ENCODE peak calls at places on chromosomes 12 and 14, in five cellular contexts. R is left ventricle myocardium inferior, S is tibial nerve, H is pancreas, T is upper lobe of right lung. I is an unnamed sample.
A peak's percentile ranks its signal among the peaks of the same experiment; 100 is the strongest.

GRCh38 chr12:105214141-105214540 is 21.8 kb downstream of the APPL2 start:
- DNase-seq in R (no peak), T (no peak), H (no peak), S (no peak), I (no peak)

GRCh38 chr14:87994974-87995373 is 2.0 kb upstream of the GALC start:
- DNase-seq in H (no peak), T (no peak), R (no peak), S (no peak), I (no peak)

GRCh38 chr14:93100098-93100497 is 15.6 kb downstream of the ITPK1 start:
- DNase-seq in H (no peak), R (no peak), S (no peak), T (no peak), I (no peak)

GRCh38 chr12:58841058-58841798 is 79.1 kb downstream of the LRIG3 start:
- DNase-seq in T (peak; percentile 73), R (peak; percentile 24), S (no peak), H (no peak), I (no peak)

GRCh38 chr12:49277466-49277865 is 12.6 kb downstream of the TUBA1C start:
- DNase-seq in R (no peak), H (no peak), S (no peak), T (no peak), I (no peak)

GRCh38 chr12:1171657-1172056 is 180.6 kb downstream of the ERC1 start:
- DNase-seq in T (no peak), H (no peak), S (no peak), R (no peak), I (peak; percentile 85)

GRCh38 chr12:19764408-19764807 is 325.1 kb downstream of the AEBP2 start:
- DNase-seq in T (no peak), H (no peak), S (no peak), R (no peak), I (no peak)

GRCh38 chr14:88597601-88598000 is 34.8 kb downstream of the ZC3H14 start:
- DNase-seq in S (no peak), T (no peak), H (no peak), R (no peak), I (no peak)

GRCh38 chr12:72346331-72346944 is 74.3 kb downstream of the TRHDE start:
- DNase-seq in S (peak; percentile 21), R (no peak), T (no peak), H (peak; percentile 83), I (peak; percentile 95)

GRCh38 chr12:119829439-119829838 is 47.7 kb downstream of the CIT start:
- DNase-seq in T (no peak), S (no peak), R (no peak), H (no peak), I (no peak)

GRCh38 chr14:100155049-100155621 is 4.3 kb downstream of the DEGS2 start:
- DNase-seq in S (no peak), H (no peak), R (no peak), T (no peak), I (peak; percentile 48)

GRCh38 chr12:128698573-128698972 is 125.2 kb downstream of the SLC15A4 start:
- DNase-seq in H (no peak), T (no peak), S (no peak), R (no peak), I (no peak)

GRCh38 chr12:12441051-12441807 is 84.4 kb downstream of the BORCS5 start:
- DNase-seq in S (no peak), H (no peak), R (no peak), T (no peak), I (no peak)

GRCh38 chr12:6626654-6627283 is 9.0 kb downstream of the LPAR5 start:
- DNase-seq in T (no peak), R (no peak), S (no peak), H (no peak), I (no peak)

GRCh38 chr12:117098361-117099217 is 627 bp downstream of the TESC start:
- DNase-seq in H (peak; percentile 84), T (peak; percentile 65), S (no peak), R (no peak), I (no peak)

GRCh38 chr14:32306549-32306948 is 22.5 kb upstream of the AKAP6 start:
- DNase-seq in H (no peak), R (no peak), T (no peak), S (no peak), I (no peak)

GRCh38 chr14:61281186-61281676 is at the start of gene TMEM30B:
- DNase-seq in T (peak; percentile 95), S (no peak), R (no peak), H (peak; percentile 95), I (no peak)

GRCh38 chr12:126093911-126094310 is 1028.7 kb downstream of the AACS start:
- DNase-seq in T (no peak), S (no peak), H (peak; percentile 14), R (no peak), I (peak; percentile 63)

GRCh38 chr14:21071225-21072041 is 1.3 kb downstream of the ARHGEF40 start:
- DNase-seq in H (peak; percentile 73), S (peak; percentile 70), R (peak; percentile 91), T (peak; percentile 87), I (peak; percentile 98)

GRCh38 chr12:57299514-57300016 is 48.6 kb upstream of the STAC3 start:
- DNase-seq in T (no peak), S (no peak), H (no peak), R (no peak), I (no peak)

GRCh38 chr14:93047661-93048060 is 68.1 kb downstream of the ITPK1 start:
- DNase-seq in T (no peak), R (peak; percentile 5), S (no peak), H (no peak), I (no peak)

GRCh38 chr12:4960030-4960429 is 50.3 kb downstream of the KCNA1 start:
- DNase-seq in R (peak; percentile 32), H (no peak), T (no peak), S (no peak), I (peak; percentile 37)

GRCh38 chr14:79596531-79596930 is 614.8 kb downstream of the DIO2 start:
- DNase-seq in T (no peak), H (no peak), S (no peak), R (no peak), I (no peak)

GRCh38 chr12:123050331-123050809 is 69.9 kb downstream of the ARL6IP4 start:
- DNase-seq in H (no peak), T (no peak), R (peak; percentile 52), S (no peak), I (no peak)

GRCh38 chr12:45348986-45349385 is 133.1 kb downstream of the ANO6 start:
- DNase-seq in S (no peak), H (no peak), R (no peak), T (no peak), I (no peak)

GRCh38 chr12:28872654-28873268 is 276.3 kb upstream of the FAR2 start:
- DNase-seq in S (no peak), T (no peak), H (peak; percentile 58), R (no peak), I (peak; percentile 68)

GRCh38 chr14:38867561-38868150 is 235.4 kb downstream of the SEC23A start:
- DNase-seq in S (peak; percentile 65), H (peak; percentile 73), R (peak; percentile 41), T (peak; percentile 66), I (peak; percentile 90)

GRCh38 chr12:6768385-6769002 is 2.3 kb downstream of the PTMS start:
- DNase-seq in T (no peak), H (no peak), S (no peak), R (no peak), I (peak; percentile 33)

GRCh38 chr14:22973217-22974032 is 8.9 kb downstream of the AJUBA start:
- DNase-seq in S (no peak), H (peak; percentile 61), R (no peak), T (no peak), I (peak; percentile 78)

GRCh38 chr12:125128806-125129571 is 63.8 kb downstream of the AACS start:
- DNase-seq in R (no peak), S (no peak), H (no peak), T (no peak), I (no peak)

GRCh38 chr12:123108682-123109066 is 42.2 kb downstream of the PITPNM2 start:
- DNase-seq in S (no peak), H (no peak), R (no peak), T (no peak), I (no peak)

GRCh38 chr12:108609535-108610335 is 11.9 kb upstream of the TMEM119 start:
- DNase-seq in S (peak; percentile 68), H (no peak), T (no peak), R (peak; percentile 81), I (peak; percentile 44)

GRCh38 chr14:89955022-89955414 is 488 bp upstream of the EFCAB11 start:
- DNase-seq in S (no peak), R (no peak), T (no peak), H (no peak), I (no peak)

GRCh38 chr12:100827901-100828520 is 33.4 kb downstream of the ANO4 start:
- DNase-seq in S (no peak), H (peak; percentile 13), T (no peak), R (no peak), I (peak; percentile 67)

DNA sequence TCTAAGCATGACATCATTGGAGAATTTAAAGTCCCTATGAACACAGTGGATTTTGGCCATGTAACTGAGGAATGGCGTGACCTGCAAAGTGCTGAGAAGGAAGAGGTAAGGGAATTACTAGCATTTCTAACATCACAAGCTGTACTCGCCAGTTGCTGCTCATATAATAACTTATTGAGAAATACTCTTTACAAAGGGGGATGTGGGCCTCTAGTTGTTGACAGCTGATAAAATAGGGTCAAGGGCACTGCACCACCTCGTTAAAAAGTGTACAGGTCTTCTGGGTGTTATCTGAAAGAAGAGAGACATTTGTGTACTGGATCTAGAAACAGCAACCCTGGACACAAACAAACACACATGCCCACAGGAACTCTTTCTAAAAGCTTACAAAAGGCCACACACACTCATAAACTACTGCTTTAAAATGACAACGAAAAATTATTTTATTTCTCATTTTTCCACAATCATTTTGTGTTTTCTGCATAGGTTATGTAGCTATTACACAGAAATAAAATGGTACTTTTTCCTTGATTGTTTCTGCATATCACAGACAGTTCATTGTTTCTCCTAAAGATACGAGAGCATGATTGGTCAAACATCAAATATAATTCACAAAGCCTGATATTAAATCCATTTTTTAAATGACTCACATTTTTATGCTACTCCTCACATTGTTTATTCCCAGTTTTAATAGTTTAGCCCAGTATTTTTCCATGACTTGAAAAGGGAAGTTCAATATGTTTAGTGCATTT is 391.1 kb downstream of the PAWR start:
- DNase-seq in T (no peak), R (no peak), S (no peak), H (no peak), I (no peak)
- H3K4me3 ChIP-seq in T (no peak overlapping the region), R (no peak overlapping the region), S (no peak overlapping the region), H (no peak overlapping the region), I (no peak overlapping the region)

GRCh38 chr14:105914738-105915385 is 388.5 kb downstream of the TMEM121 start:
- DNase-seq in S (no peak), T (peak; percentile 50), R (peak; percentile 2), H (no peak), I (no peak)
- H3K9me3 ChIP-seq in S (no peaks in the 10 kb centered on the region), T (no peaks in the 10 kb centered on the region), R (peaks cover 15% of the 10 kb centered on the region), H (no peaks in the 10 kb centered on the region), I (no peaks in the 10 kb centered on the region)

GRCh38 chr12:54416908-54417603 is 2.0 kb downstream of the ITGA5 start:
- DNase-seq in R (no peak), H (no peak), S (no peak), T (no peak), I (no peak)
- H3K4me1 ChIP-seq in R (peaks cover 100% of the 10 kb centered on the region), H (peaks cover 12% of the 10 kb centered on the region), S (peaks cover 50% of the 10 kb centered on the region), T (peaks cover 55% of the 10 kb centered on the region), I (peaks cover 67% of the 10 kb centered on the region)

GRCh38 chr12:90802727-90803126 is 152.2 kb downstream of the CCER1 start:
- DNase-seq in R (no peak), T (no peak), H (no peak), S (no peak), I (no peak)

GRCh38 chr12:90801776-90802175 is 153.2 kb downstream of the CCER1 start:
- DNase-seq in S (no peak), H (no peak), T (no peak), R (no peak), I (no peak)
- H3K4me3 ChIP-seq in S (no peak overlapping the region), H (no peak overlapping the region), T (no peak overlapping the region), R (no peak overlapping the region), I (no peak overlapping the region)

I was measured in A673.